ENCODE peak calls at places on chromosomes 13 and 19, in nine cellular contexts. X, F, J, U, T, L, K, O and R are unnamed samples.

GRCh38 chr13:29754486-29754806 is 96.0 kb downstream of the UBL3 start:
- DNase-seq in F (no peak), O (no peak), K (no peak), T (no peak), X (no peak), U (no peak), L (no peak), J (no peak), R (peak; percentile 66)

GRCh38 chr13:36432106-36432544 is at the start of gene CCNA1:
- DNase-seq in K (peak; percentile 48), X (no peak), U (no peak), L (peak; percentile 23), T (peak; percentile 30), O (no peak), J (peak; percentile 36), F (no peak), R (peak; percentile 90)

GRCh38 chr19:48896191-48896720 is 2.3 kb downstream of the TULP2 start:
- DNase-seq in K (peak; percentile 69), U (peak; percentile 71), X (peak; percentile 69), F (peak; percentile 63), J (no peak), O (peak; percentile 43), T (peak; percentile 39), L (peak; percentile 79), R (no peak)

GRCh38 chr19:6587093-6587820 is 3.7 kb downstream of the CD70 start:
- DNase-seq in L (no peak), J (no peak), O (no peak), T (no peak), U (no peak), K (no peak), F (no peak), X (no peak), R (peak; percentile 65)

GRCh38 chr19:40798997-40799557 is at the start of gene EGLN2:
- DNase-seq in L (no peak), O (no peak), F (no peak), K (no peak), T (no peak), U (no peak), X (no peak), J (no peak), R (no peak)

GRCh38 chr19:6020972-6021805 is 43.2 kb upstream of the RANBP3 start:
- DNase-seq in K (peak; percentile 8), F (peak; percentile 38), O (no peak), J (no peak), U (no peak), X (no peak), L (no peak), T (peak; percentile 42), R (no peak)

GRCh38 chr19:5624154-5624663 is 1.3 kb downstream of the SAFB start:
- DNase-seq in K (peak; percentile 66), O (peak; percentile 44), U (peak; percentile 29), T (peak; percentile 75), X (peak; percentile 41), J (no peak), F (peak; percentile 59), L (peak; percentile 37), R (no peak)

GRCh38 chr19:3102239-3103140 is 8.3 kb downstream of the GNA11 start:
- DNase-seq in J (no peak), X (no peak), L (no peak), K (no peak), U (no peak), F (no peak), O (no peak), T (no peak), R (no peak)

GRCh38 chr19:40165362-40165937 is 25.8 kb upstream of the MAP3K10 start:
- DNase-seq in U (peak; percentile 33), X (peak; percentile 67), T (peak; percentile 42), K (peak; percentile 77), O (peak; percentile 68), L (no peak), J (peak; percentile 35), F (peak; percentile 70), R (peak; percentile 84)

GRCh38 chr13:63605962-63606361 is 2190.3 kb upstream of the PCDH20 start:
- DNase-seq in L (no peak), F (no peak), X (no peak), U (no peak), K (no peak), J (no peak), T (no peak), O (no peak), R (no peak)

GRCh38 chr13:108700421-108701170 is 71.2 kb downstream of the MYO16 start:
- DNase-seq in T (no peak), U (no peak), J (no peak), X (no peak), O (no peak), K (no peak), L (no peak), F (no peak), R (no peak)

GRCh38 chr19:3398114-3398899 is 31.9 kb downstream of the NFIC start:
- DNase-seq in J (no peak), X (no peak), O (peak; percentile 67), F (no peak), U (peak; percentile 71), T (peak; percentile 90), L (peak; percentile 85), K (peak; percentile 75), R (no peak)

GRCh38 chr13:110407021-110407420 is 99.9 kb downstream of the COL4A2 start:
- DNase-seq in J (no peak), X (no peak), K (peak; percentile 41), F (no peak), U (no peak), T (no peak), O (no peak), L (no peak), R (no peak)

DNA sequence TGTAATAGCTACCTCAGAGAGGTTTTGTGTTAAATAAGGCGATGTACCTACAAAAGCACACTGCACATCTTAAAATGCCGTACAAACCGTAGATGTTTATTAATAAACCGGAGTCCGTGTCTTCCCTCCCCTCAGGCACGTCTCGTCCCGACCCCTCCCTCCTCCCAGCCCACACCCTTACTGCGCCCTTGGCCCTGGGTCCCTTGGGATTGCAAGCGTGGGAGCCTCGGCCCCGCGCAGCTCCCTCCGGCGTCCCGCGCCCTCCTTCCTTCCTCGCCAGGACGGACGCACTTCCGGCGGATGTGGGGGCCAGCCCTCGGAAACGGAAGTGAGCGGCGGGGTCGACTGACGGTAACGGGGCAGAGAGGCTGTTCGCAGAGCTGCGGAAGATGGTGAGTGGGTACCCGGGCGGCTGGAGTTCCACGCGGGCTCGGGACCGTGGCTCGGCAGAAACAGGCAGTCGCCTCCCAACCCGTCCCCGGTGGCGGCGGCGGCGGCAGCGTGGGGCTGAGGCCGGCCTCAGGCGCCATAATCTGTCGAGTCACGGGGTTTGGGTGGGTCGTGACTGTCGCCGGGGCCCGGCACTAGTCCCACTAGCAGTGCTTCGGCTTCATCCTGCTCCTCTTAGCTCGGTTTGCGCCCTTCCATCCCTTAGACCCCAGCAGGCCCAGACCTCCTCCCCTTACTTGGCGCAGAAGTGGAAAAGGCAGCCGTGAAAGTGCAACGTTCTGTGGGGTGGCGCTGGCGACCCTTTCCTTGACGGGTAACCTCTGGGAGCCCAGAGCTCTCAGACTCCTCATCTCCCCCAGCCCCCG is at the start of gene POMP:
- DNase-seq in F (peak; percentile 95), T (peak; percentile 90), X (peak; percentile 93), J (peak; percentile 51), L (peak; percentile 88), O (peak; percentile 94), K (peak; percentile 96), U (peak; percentile 90), R (peak; percentile 96)
- H3K4me1 ChIP-seq in F (peaks cover 25% of the 10 kb centered on the region), T (peaks cover 26% of the 10 kb centered on the region), X (peaks cover 33% of the 10 kb centered on the region), J (no peaks in the 10 kb centered on the region), L (no peaks in the 10 kb centered on the region), O (peaks cover 27% of the 10 kb centered on the region), K (peaks cover 1% of the 10 kb centered on the region), U (peaks cover 3% of the 10 kb centered on the region), R (peaks cover 28% of the 10 kb centered on the region)

GRCh38 chr19:36987091-36987490 is 71.0 kb downstream of the ZNF568 start:
- DNase-seq in X (no peak), K (no peak), U (no peak), T (no peak), J (no peak), F (no peak), O (no peak), L (no peak), R (no peak)
- H3K4me3 ChIP-seq in X (no peak overlapping the region), K (no peak overlapping the region), U (no peak overlapping the region), T (no peak overlapping the region), J (no peak overlapping the region), F (no peak overlapping the region), O (no peak overlapping the region), L (no peak overlapping the region), R (no peak overlapping the region)

GRCh38 chr19:1205114-1206062 is at the start of gene STK11:
- DNase-seq in K (peak; percentile 99), F (peak; percentile 99), J (peak; percentile 95), O (peak; percentile 99), U (peak; percentile 98), X (peak; percentile 99), T (peak; percentile 98), L (peak; percentile 98), R (peak; percentile 95)
- H3K4me1 ChIP-seq in K (no peaks in the 10 kb centered on the region), F (peaks cover 40% of the 10 kb centered on the region), J (peaks cover 16% of the 10 kb centered on the region), O (peaks cover 26% of the 10 kb centered on the region), U (no peaks in the 10 kb centered on the region), X (peaks cover 50% of the 10 kb centered on the region), T (peaks cover 44% of the 10 kb centered on the region), L (no peaks in the 10 kb centered on the region), R (peaks cover 3% of the 10 kb centered on the region)

GRCh38 chr13:114126789-114127472 is 5.5 kb downstream of the RASA3 start:
- DNase-seq in F (no peak), J (no peak), U (no peak), K (peak; percentile 47), T (no peak), L (no peak), O (no peak), X (peak; percentile 35), R (no peak)

GRCh38 chr13:114124486-114124885 is 7.9 kb downstream of the RASA3 start:
- DNase-seq in K (peak; percentile 40), T (no peak), X (no peak), U (no peak), O (no peak), F (no peak), L (no peak), J (no peak), R (no peak)

GRCh38 chr13:114124921-114125320 is 7.5 kb downstream of the RASA3 start:
- DNase-seq in T (no peak), F (peak; percentile 82), L (no peak), O (no peak), J (no peak), K (no peak), U (no peak), X (peak; percentile 89), R (no peak)

GRCh38 chr13:114123876-114124275 is 8.5 kb downstream of the RASA3 start:
- DNase-seq in F (no peak), U (no peak), J (no peak), O (no peak), T (no peak), X (peak; percentile 18), L (no peak), K (no peak), R (no peak)

GRCh38 chr13:114125589-114125988 is 6.8 kb downstream of the RASA3 start:
- DNase-seq in U (no peak), X (peak; percentile 23), F (no peak), T (no peak), O (no peak), J (no peak), L (no peak), K (peak; percentile 27), R (no peak)
- H3K4me3 ChIP-seq in U (no peak overlapping the region), X (no peak overlapping the region), F (no peak overlapping the region), T (no peak overlapping the region), O (no peak overlapping the region), J (no peak overlapping the region), L (no peak overlapping the region), K (no peak overlapping the region), R (no peak overlapping the region)